ENCODE peak calls at places on chromosome 15, in eight cellular contexts. One of them, this sample, is unnamed.

GRCh38 chr15:40217166-40217785 is 21.6 kb upstream of the PAK6 start:
- DNase-seq in stimulated activated CD4-positive, alpha-beta T cell treated with anti-CD3 and anti-CD28 coated beads, Interleukin-1b, Interleukin-23, amount 100 ng/mL, for 24 hours: no peak
- DNase-seq in AML-193: peak
- DNase-seq in CD4-positive, alpha-beta memory T cell: peak
- DNase-seq in NCI-H2081: peak
- DNase-seq in OCI-LY7: peak
- DNase-seq in fibroblast of mammary gland: peak
- DNase-seq in central memory CD8-positive, alpha-beta T cell: peak
- DNase-seq in this sample: peak

GRCh38 chr15:91283155-91283554 is 183.1 kb downstream of the SV2B start:
- DNase-seq in stimulated activated CD4-positive, alpha-beta T cell treated with anti-CD3 and anti-CD28 coated beads, Interleukin-1b, Interleukin-23, amount 100 ng/mL, for 24 hours: no peak
- DNase-seq in AML-193: no peak
- DNase-seq in CD4-positive, alpha-beta memory T cell: no peak
- DNase-seq in NCI-H2081: no peak
- DNase-seq in OCI-LY7: no peak
- DNase-seq in fibroblast of mammary gland: no peak
- DNase-seq in central memory CD8-positive, alpha-beta T cell: no peak
- DNase-seq in this sample: no peak

GRCh38 chr15:27820232-27820631 is 278.9 kb downstream of the OCA2 start:
- DNase-seq in stimulated activated CD4-positive, alpha-beta T cell treated with anti-CD3 and anti-CD28 coated beads, Interleukin-1b, Interleukin-23, amount 100 ng/mL, for 24 hours: no peak
- DNase-seq in AML-193: no peak
- DNase-seq in CD4-positive, alpha-beta memory T cell: no peak
- DNase-seq in NCI-H2081: no peak
- DNase-seq in OCI-LY7: no peak
- DNase-seq in fibroblast of mammary gland: peak
- DNase-seq in central memory CD8-positive, alpha-beta T cell: no peak
- DNase-seq in this sample: no peak

GRCh38 chr15:80217327-80217900 is 34.6 kb downstream of the CTXND1 start:
- DNase-seq in stimulated activated CD4-positive, alpha-beta T cell treated with anti-CD3 and anti-CD28 coated beads, Interleukin-1b, Interleukin-23, amount 100 ng/mL, for 24 hours: no peak
- DNase-seq in AML-193: no peak
- DNase-seq in CD4-positive, alpha-beta memory T cell: no peak
- DNase-seq in NCI-H2081: no peak
- DNase-seq in OCI-LY7: no peak
- DNase-seq in fibroblast of mammary gland: no peak
- DNase-seq in central memory CD8-positive, alpha-beta T cell: no peak
- DNase-seq in this sample: no peak

GRCh38 chr15:69988541-69989225 is 109.0 kb downstream of the TLE3 start:
- DNase-seq in stimulated activated CD4-positive, alpha-beta T cell treated with anti-CD3 and anti-CD28 coated beads, Interleukin-1b, Interleukin-23, amount 100 ng/mL, for 24 hours: no peak
- DNase-seq in AML-193: no peak
- DNase-seq in CD4-positive, alpha-beta memory T cell: no peak
- DNase-seq in NCI-H2081: no peak
- DNase-seq in OCI-LY7: no peak
- DNase-seq in fibroblast of mammary gland: no peak
- DNase-seq in central memory CD8-positive, alpha-beta T cell: no peak
- DNase-seq in this sample: no peak

GRCh38 chr15:30889231-30889630 is 14.5 kb upstream of the FAN1 start:
- DNase-seq in stimulated activated CD4-positive, alpha-beta T cell treated with anti-CD3 and anti-CD28 coated beads, Interleukin-1b, Interleukin-23, amount 100 ng/mL, for 24 hours: no peak
- DNase-seq in AML-193: no peak
- DNase-seq in CD4-positive, alpha-beta memory T cell: no peak
- DNase-seq in NCI-H2081: no peak
- DNase-seq in OCI-LY7: no peak
- DNase-seq in fibroblast of mammary gland: no peak
- DNase-seq in central memory CD8-positive, alpha-beta T cell: no peak
- DNase-seq in this sample: no peak

GRCh38 chr15:85036716-85037115 is 55.1 kb downstream of the PDE8A start:
- DNase-seq in stimulated activated CD4-positive, alpha-beta T cell treated with anti-CD3 and anti-CD28 coated beads, Interleukin-1b, Interleukin-23, amount 100 ng/mL, for 24 hours: no peak
- DNase-seq in AML-193: no peak
- DNase-seq in CD4-positive, alpha-beta memory T cell: no peak
- DNase-seq in NCI-H2081: no peak
- DNase-seq in OCI-LY7: no peak
- DNase-seq in fibroblast of mammary gland: no peak
- DNase-seq in central memory CD8-positive, alpha-beta T cell: no peak
- DNase-seq in this sample: no peak

GRCh38 chr15:77808077-77808476 is 175.4 kb upstream of the LINGO1 start:
- DNase-seq in stimulated activated CD4-positive, alpha-beta T cell treated with anti-CD3 and anti-CD28 coated beads, Interleukin-1b, Interleukin-23, amount 100 ng/mL, for 24 hours: no peak
- DNase-seq in AML-193: no peak
- DNase-seq in CD4-positive, alpha-beta memory T cell: no peak
- DNase-seq in NCI-H2081: no peak
- DNase-seq in OCI-LY7: no peak
- DNase-seq in fibroblast of mammary gland: no peak
- DNase-seq in central memory CD8-positive, alpha-beta T cell: no peak
- DNase-seq in this sample: no peak

GRCh38 chr15:69568621-69569020 is 116.0 kb downstream of the RPLP1 start:
- DNase-seq in stimulated activated CD4-positive, alpha-beta T cell treated with anti-CD3 and anti-CD28 coated beads, Interleukin-1b, Interleukin-23, amount 100 ng/mL, for 24 hours: no peak
- DNase-seq in AML-193: no peak
- DNase-seq in CD4-positive, alpha-beta memory T cell: no peak
- DNase-seq in NCI-H2081: no peak
- DNase-seq in OCI-LY7: no peak
- DNase-seq in fibroblast of mammary gland: peak
- DNase-seq in central memory CD8-positive, alpha-beta T cell: no peak
- DNase-seq in this sample: no peak

GRCh38 chr15:58139631-58140522 is 1.7 kb downstream of the AQP9 start:
- DNase-seq in stimulated activated CD4-positive, alpha-beta T cell treated with anti-CD3 and anti-CD28 coated beads, Interleukin-1b, Interleukin-23, amount 100 ng/mL, for 24 hours: no peak
- DNase-seq in AML-193: peak
- DNase-seq in CD4-positive, alpha-beta memory T cell: no peak
- DNase-seq in NCI-H2081: no peak
- DNase-seq in OCI-LY7: no peak
- DNase-seq in fibroblast of mammary gland: peak
- DNase-seq in central memory CD8-positive, alpha-beta T cell: no peak
- DNase-seq in this sample: no peak

GRCh38 chr15:80996247-80996646 is 4.5 kb upstream of the TLNRD1 start:
- DNase-seq in stimulated activated CD4-positive, alpha-beta T cell treated with anti-CD3 and anti-CD28 coated beads, Interleukin-1b, Interleukin-23, amount 100 ng/mL, for 24 hours: no peak
- DNase-seq in AML-193: peak
- DNase-seq in CD4-positive, alpha-beta memory T cell: no peak
- DNase-seq in NCI-H2081: no peak
- DNase-seq in OCI-LY7: peak
- DNase-seq in fibroblast of mammary gland: peak
- DNase-seq in central memory CD8-positive, alpha-beta T cell: no peak
- DNase-seq in this sample: no peak

GRCh38 chr15:57732526-57733331 is 26.2 kb downstream of the POLR2M start:
- DNase-seq in stimulated activated CD4-positive, alpha-beta T cell treated with anti-CD3 and anti-CD28 coated beads, Interleukin-1b, Interleukin-23, amount 100 ng/mL, for 24 hours: peak
- DNase-seq in AML-193: peak
- DNase-seq in CD4-positive, alpha-beta memory T cell: peak
- DNase-seq in NCI-H2081: peak
- DNase-seq in OCI-LY7: peak
- DNase-seq in fibroblast of mammary gland: peak
- DNase-seq in central memory CD8-positive, alpha-beta T cell: no peak
- DNase-seq in this sample: peak

GRCh38 chr15:19987389-19988048 is 554.1 kb downstream of the GOLGA6L6 start:
- DNase-seq in stimulated activated CD4-positive, alpha-beta T cell treated with anti-CD3 and anti-CD28 coated beads, Interleukin-1b, Interleukin-23, amount 100 ng/mL, for 24 hours: no peak
- DNase-seq in AML-193: no peak
- DNase-seq in CD4-positive, alpha-beta memory T cell: no peak
- DNase-seq in NCI-H2081: no peak
- DNase-seq in OCI-LY7: peak
- DNase-seq in fibroblast of mammary gland: no peak
- DNase-seq in central memory CD8-positive, alpha-beta T cell: no peak
- DNase-seq in this sample: no peak

GRCh38 chr15:99511865-99512632 is 53.7 kb upstream of the MEF2A start:
- DNase-seq in stimulated activated CD4-positive, alpha-beta T cell treated with anti-CD3 and anti-CD28 coated beads, Interleukin-1b, Interleukin-23, amount 100 ng/mL, for 24 hours: no peak
- DNase-seq in AML-193: no peak
- DNase-seq in CD4-positive, alpha-beta memory T cell: no peak
- DNase-seq in NCI-H2081: no peak
- DNase-seq in OCI-LY7: peak
- DNase-seq in fibroblast of mammary gland: no peak
- DNase-seq in central memory CD8-positive, alpha-beta T cell: no peak
- DNase-seq in this sample: no peak

GRCh38 chr15:25905140-25905539 is 42.0 kb upstream of the ATP10A start:
- DNase-seq in stimulated activated CD4-positive, alpha-beta T cell treated with anti-CD3 and anti-CD28 coated beads, Interleukin-1b, Interleukin-23, amount 100 ng/mL, for 24 hours: no peak
- DNase-seq in AML-193: no peak
- DNase-seq in CD4-positive, alpha-beta memory T cell: no peak
- DNase-seq in NCI-H2081: no peak
- DNase-seq in OCI-LY7: no peak
- DNase-seq in fibroblast of mammary gland: peak
- DNase-seq in central memory CD8-positive, alpha-beta T cell: no peak
- DNase-seq in this sample: no peak

GRCh38 chr15:89646416-89647141 is 8.7 kb downstream of the KIF7 start:
- DNase-seq in stimulated activated CD4-positive, alpha-beta T cell treated with anti-CD3 and anti-CD28 coated beads, Interleukin-1b, Interleukin-23, amount 100 ng/mL, for 24 hours: no peak
- DNase-seq in AML-193: no peak
- DNase-seq in CD4-positive, alpha-beta memory T cell: no peak
- DNase-seq in NCI-H2081: no peak
- DNase-seq in OCI-LY7: no peak
- DNase-seq in fibroblast of mammary gland: no peak
- DNase-seq in central memory CD8-positive, alpha-beta T cell: no peak
- DNase-seq in this sample: no peak

GRCh38 chr15:68592548-68592947 is 13.8 kb downstream of the CORO2B start:
- DNase-seq in stimulated activated CD4-positive, alpha-beta T cell treated with anti-CD3 and anti-CD28 coated beads, Interleukin-1b, Interleukin-23, amount 100 ng/mL, for 24 hours: no peak
- DNase-seq in AML-193: no peak
- DNase-seq in CD4-positive, alpha-beta memory T cell: no peak
- DNase-seq in NCI-H2081: no peak
- DNase-seq in OCI-LY7: no peak
- DNase-seq in fibroblast of mammary gland: no peak
- DNase-seq in central memory CD8-positive, alpha-beta T cell: no peak
- DNase-seq in this sample: no peak

GRCh38 chr15:60004846-60005351 is 788 bp downstream of the FOXB1 start:
- DNase-seq in stimulated activated CD4-positive, alpha-beta T cell treated with anti-CD3 and anti-CD28 coated beads, Interleukin-1b, Interleukin-23, amount 100 ng/mL, for 24 hours: no peak
- DNase-seq in AML-193: no peak
- DNase-seq in CD4-positive, alpha-beta memory T cell: peak
- DNase-seq in NCI-H2081: peak
- DNase-seq in OCI-LY7: no peak
- DNase-seq in fibroblast of mammary gland: peak
- DNase-seq in central memory CD8-positive, alpha-beta T cell: no peak
- DNase-seq in this sample: no peak

GRCh38 chr15:55872471-55872870 is 120.9 kb downstream of the NEDD4 start:
- DNase-seq in stimulated activated CD4-positive, alpha-beta T cell treated with anti-CD3 and anti-CD28 coated beads, Interleukin-1b, Interleukin-23, amount 100 ng/mL, for 24 hours: no peak
- DNase-seq in AML-193: no peak
- DNase-seq in CD4-positive, alpha-beta memory T cell: no peak
- DNase-seq in NCI-H2081: no peak
- DNase-seq in OCI-LY7: no peak
- DNase-seq in fibroblast of mammary gland: no peak
- DNase-seq in central memory CD8-positive, alpha-beta T cell: no peak
- DNase-seq in this sample: no peak

GRCh38 chr15:88621789-88622604 is 857 bp downstream of the AEN start:
- DNase-seq in stimulated activated CD4-positive, alpha-beta T cell treated with anti-CD3 and anti-CD28 coated beads, Interleukin-1b, Interleukin-23, amount 100 ng/mL, for 24 hours: no peak
- DNase-seq in AML-193: peak
- DNase-seq in CD4-positive, alpha-beta memory T cell: peak
- DNase-seq in NCI-H2081: no peak
- DNase-seq in OCI-LY7: peak
- DNase-seq in fibroblast of mammary gland: peak
- DNase-seq in central memory CD8-positive, alpha-beta T cell: peak
- DNase-seq in this sample: no peak

GRCh38 chr15:69140306-69140705 is 20.1 kb upstream of the GLCE start:
- DNase-seq in stimulated activated CD4-positive, alpha-beta T cell treated with anti-CD3 and anti-CD28 coated beads, Interleukin-1b, Interleukin-23, amount 100 ng/mL, for 24 hours: no peak
- DNase-seq in AML-193: no peak
- DNase-seq in CD4-positive, alpha-beta memory T cell: no peak
- DNase-seq in NCI-H2081: no peak
- DNase-seq in OCI-LY7: no peak
- DNase-seq in fibroblast of mammary gland: no peak
- DNase-seq in central memory CD8-positive, alpha-beta T cell: no peak
- DNase-seq in this sample: no peak

GRCh38 chr15:68413363-68414255 is 18.4 kb downstream of the ITGA11 start:
- DNase-seq in stimulated activated CD4-positive, alpha-beta T cell treated with anti-CD3 and anti-CD28 coated beads, Interleukin-1b, Interleukin-23, amount 100 ng/mL, for 24 hours: no peak
- DNase-seq in AML-193: no peak
- DNase-seq in CD4-positive, alpha-beta memory T cell: no peak
- DNase-seq in NCI-H2081: no peak
- DNase-seq in OCI-LY7: no peak
- DNase-seq in fibroblast of mammary gland: no peak
- DNase-seq in central memory CD8-positive, alpha-beta T cell: no peak
- DNase-seq in this sample: no peak

GRCh38 chr15:67826717-67827560 is 1.6 kb downstream of the SKOR1 start:
- DNase-seq in stimulated activated CD4-positive, alpha-beta T cell treated with anti-CD3 and anti-CD28 coated beads, Interleukin-1b, Interleukin-23, amount 100 ng/mL, for 24 hours: no peak
- DNase-seq in AML-193: no peak
- DNase-seq in CD4-positive, alpha-beta memory T cell: no peak
- DNase-seq in NCI-H2081: no peak
- DNase-seq in OCI-LY7: no peak
- DNase-seq in fibroblast of mammary gland: no peak
- DNase-seq in central memory CD8-positive, alpha-beta T cell: no peak
- DNase-seq in this sample: no peak

GRCh38 chr15:88637841-88638625 is 783 bp upstream of the ISG20 start:
- DNase-seq in stimulated activated CD4-positive, alpha-beta T cell treated with anti-CD3 and anti-CD28 coated beads, Interleukin-1b, Interleukin-23, amount 100 ng/mL, for 24 hours: no peak
- DNase-seq in AML-193: no peak
- DNase-seq in CD4-positive, alpha-beta memory T cell: no peak
- DNase-seq in NCI-H2081: no peak
- DNase-seq in OCI-LY7: peak
- DNase-seq in fibroblast of mammary gland: no peak
- DNase-seq in central memory CD8-positive, alpha-beta T cell: peak
- DNase-seq in this sample: no peak

GRCh38 chr15:48112242-48112641 is 8.5 kb upstream of the SLC24A5 start:
- DNase-seq in stimulated activated CD4-positive, alpha-beta T cell treated with anti-CD3 and anti-CD28 coated beads, Interleukin-1b, Interleukin-23, amount 100 ng/mL, for 24 hours: no peak
- DNase-seq in AML-193: no peak
- DNase-seq in CD4-positive, alpha-beta memory T cell: no peak
- DNase-seq in NCI-H2081: peak
- DNase-seq in OCI-LY7: peak
- DNase-seq in fibroblast of mammary gland: peak
- DNase-seq in central memory CD8-positive, alpha-beta T cell: no peak
- DNase-seq in this sample: no peak

GRCh38 chr15:38818156-38818745 is 253.6 kb upstream of the RASGRP1 start:
- DNase-seq in stimulated activated CD4-positive, alpha-beta T cell treated with anti-CD3 and anti-CD28 coated beads, Interleukin-1b, Interleukin-23, amount 100 ng/mL, for 24 hours: no peak
- DNase-seq in AML-193: no peak
- DNase-seq in CD4-positive, alpha-beta memory T cell: no peak
- DNase-seq in NCI-H2081: no peak
- DNase-seq in OCI-LY7: no peak
- DNase-seq in fibroblast of mammary gland: no peak
- DNase-seq in central memory CD8-positive, alpha-beta T cell: no peak
- DNase-seq in this sample: no peak

GRCh38 chr15:65055201-65055870 is 10.1 kb downstream of the SLC51B start:
- DNase-seq in stimulated activated CD4-positive, alpha-beta T cell treated with anti-CD3 and anti-CD28 coated beads, Interleukin-1b, Interleukin-23, amount 100 ng/mL, for 24 hours: no peak
- DNase-seq in AML-193: no peak
- DNase-seq in CD4-positive, alpha-beta memory T cell: no peak
- DNase-seq in NCI-H2081: no peak
- DNase-seq in OCI-LY7: no peak
- DNase-seq in fibroblast of mammary gland: no peak
- DNase-seq in central memory CD8-positive, alpha-beta T cell: no peak
- DNase-seq in this sample: peak